ENCODE peak calls at places on chromosome 22, in four cellular contexts. One of them, this sample, is unnamed.

GRCh38 chr22:27487600-27488450 is 313.7 kb downstream of the MN1 start:
- DNase-seq in NB4: no peak
- DNase-seq in ovary: no peak
- DNase-seq in endothelial cell of umbilical vein: no peak
- DNase-seq in this sample: no peak

GRCh38 chr22:43826142-43827093 is 14.3 kb upstream of the EFCAB6 start:
- DNase-seq in endothelial cell of umbilical vein: no peak
- DNase-seq in NB4: peak; percentile 26
- DNase-seq in ovary: peak; percentile 55
- DNase-seq in this sample: peak; percentile 67

GRCh38 chr22:43667658-43668057 is 144.4 kb downstream of the EFCAB6 start:
- DNase-seq in ovary: no peak
- DNase-seq in endothelial cell of umbilical vein: no peak
- DNase-seq in NB4: no peak
- DNase-seq in this sample: no peak

GRCh38 chr22:49964493-49965290 is 4.1 kb downstream of the PIM3 start:
- DNase-seq in endothelial cell of umbilical vein: no peak
- DNase-seq in ovary: peak; percentile 33
- DNase-seq in NB4: no peak
- DNase-seq in this sample: no peak

GRCh38 chr22:24401824-24402434 is 25.5 kb upstream of the ADORA2A start:
- DNase-seq in NB4: no peak
- DNase-seq in ovary: no peak
- DNase-seq in endothelial cell of umbilical vein: no peak
- DNase-seq in this sample: no peak

GRCh38 chr22:30876925-30877553 is 91.5 kb downstream of the MORC2 start:
- DNase-seq in endothelial cell of umbilical vein: no peak
- DNase-seq in NB4: no peak
- DNase-seq in ovary: peak; percentile 34
- DNase-seq in this sample: no peak

GRCh38 chr22:29855611-29856181 is 17.6 kb upstream of the ASCC2 start:
- DNase-seq in NB4: peak; percentile 21
- DNase-seq in endothelial cell of umbilical vein: no peak
- DNase-seq in ovary: no peak
- DNase-seq in this sample: no peak

GRCh38 chr22:32818446-32819115 is 17.1 kb downstream of the TIMP3 start:
- DNase-seq in endothelial cell of umbilical vein: no peak
- DNase-seq in ovary: no peak
- DNase-seq in NB4: no peak
- DNase-seq in this sample: no peak

GRCh38 chr22:50542416-50542927 is 3.2 kb upstream of the KLHDC7B start:
- DNase-seq in endothelial cell of umbilical vein: no peak
- DNase-seq in NB4: peak; percentile 93
- DNase-seq in ovary: no peak
- DNase-seq in this sample: no peak

GRCh38 chr22:24413726-24414385 is 13.5 kb upstream of the ADORA2A start:
- DNase-seq in endothelial cell of umbilical vein: no peak
- DNase-seq in NB4: no peak
- DNase-seq in ovary: no peak
- DNase-seq in this sample: no peak

GRCh38 chr22:43441751-43442150 is 29.9 kb downstream of the MPPED1 start:
- DNase-seq in NB4: no peak
- DNase-seq in ovary: no peak
- DNase-seq in endothelial cell of umbilical vein: no peak
- DNase-seq in this sample: no peak

GRCh38 chr22:35219012-35219411 is 38.3 kb upstream of the HMGXB4 start:
- DNase-seq in NB4: no peak
- DNase-seq in endothelial cell of umbilical vein: no peak
- DNase-seq in ovary: no peak
- DNase-seq in this sample: peak; percentile 41

GRCh38 chr22:27489265-27489675 is 312.3 kb downstream of the MN1 start:
- DNase-seq in ovary: no peak
- DNase-seq in endothelial cell of umbilical vein: no peak
- DNase-seq in NB4: no peak
- DNase-seq in this sample: no peak

DNA sequence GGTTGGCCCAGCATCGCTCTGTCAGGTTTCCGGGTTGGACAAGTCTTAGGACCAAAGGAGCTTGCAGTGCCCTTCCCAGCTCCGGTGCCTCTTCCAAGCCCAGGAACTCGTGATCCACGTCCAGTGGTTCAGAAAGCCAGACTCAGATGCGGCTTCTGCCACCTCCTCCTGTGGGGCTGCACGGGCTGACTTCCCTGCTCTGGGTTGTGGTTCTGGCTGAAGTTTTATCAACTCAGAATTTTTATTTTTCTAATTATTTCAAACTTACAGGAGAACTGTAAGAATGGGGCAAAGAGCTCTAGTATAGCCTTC is 85.0 kb downstream of the BCR start:
- DNase-seq in endothelial cell of umbilical vein: no peak
- DNase-seq in NB4: no peak
- DNase-seq in ovary: no peak
- DNase-seq in this sample: no peak
- TF ChIP-seq POLR2A in endothelial cell of umbilical vein: no peak
- TF ChIP-seq POLR2A in NB4: no peak
- TF ChIP-seq POLR2A in ovary: no peak
- TF ChIP-seq POLR2A in this sample: no peak

GRCh38 chr22:41995211-41995610 is 3.4 kb upstream of the WBP2NL start:
- DNase-seq in ovary: no peak
- DNase-seq in endothelial cell of umbilical vein: no peak
- DNase-seq in NB4: no peak
- DNase-seq in this sample: no peak
- TF ChIP-seq POLR2A in ovary: no peak
- TF ChIP-seq POLR2A in endothelial cell of umbilical vein: no peak
- TF ChIP-seq POLR2A in NB4: no peak
- TF ChIP-seq POLR2A in this sample: no peak

GRCh38 chr22:38491707-38492348 is 14.3 kb downstream of the DDX17 start:
- DNase-seq in endothelial cell of umbilical vein: no peak
- DNase-seq in NB4: no peak
- DNase-seq in ovary: no peak
- DNase-seq in this sample: no peak

GRCh38 chr22:38497869-38498268 is 8.2 kb downstream of the DDX17 start:
- DNase-seq in ovary: no peak
- DNase-seq in endothelial cell of umbilical vein: no peak
- DNase-seq in NB4: no peak
- DNase-seq in this sample: no peak

GRCh38 chr22:38490915-38491314 is 15.2 kb downstream of the DDX17 start:
- DNase-seq in ovary: peak; percentile 58
- DNase-seq in endothelial cell of umbilical vein: peak; percentile 29
- DNase-seq in NB4: no peak
- DNase-seq in this sample: no peak

GRCh38 chr22:38494939-38495338 is 11.2 kb downstream of the DDX17 start:
- DNase-seq in endothelial cell of umbilical vein: no peak
- DNase-seq in ovary: no peak
- DNase-seq in NB4: no peak
- DNase-seq in this sample: no peak

DNA sequence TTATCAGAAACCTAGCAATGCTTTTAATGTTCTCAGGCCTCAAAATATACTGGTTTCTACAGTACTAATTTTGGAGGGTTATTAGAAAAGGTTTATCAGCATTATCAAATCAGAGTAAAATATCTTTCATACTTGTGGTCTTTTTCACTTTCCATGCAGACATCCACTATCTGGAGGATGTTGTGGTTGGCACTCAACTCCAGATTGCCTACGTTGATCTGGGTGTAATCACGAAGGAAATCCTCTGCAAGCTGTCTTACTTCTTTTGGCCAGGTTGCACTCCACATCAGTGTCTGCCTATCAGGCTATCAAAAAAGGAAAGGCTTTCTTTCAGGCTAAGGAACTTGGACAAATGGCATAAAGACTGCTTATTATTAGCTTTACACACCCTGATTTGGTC is 11.6 kb downstream of the DDX17 start:
- DNase-seq in endothelial cell of umbilical vein: no peak
- DNase-seq in NB4: no peak
- DNase-seq in ovary: no peak
- DNase-seq in this sample: no peak
- TF ChIP-seq POLR2A in endothelial cell of umbilical vein: peak; percentile 27
- TF ChIP-seq POLR2A in NB4: no peak
- TF ChIP-seq POLR2A in ovary: no peak
- TF ChIP-seq POLR2A in this sample: no peak

DNA sequence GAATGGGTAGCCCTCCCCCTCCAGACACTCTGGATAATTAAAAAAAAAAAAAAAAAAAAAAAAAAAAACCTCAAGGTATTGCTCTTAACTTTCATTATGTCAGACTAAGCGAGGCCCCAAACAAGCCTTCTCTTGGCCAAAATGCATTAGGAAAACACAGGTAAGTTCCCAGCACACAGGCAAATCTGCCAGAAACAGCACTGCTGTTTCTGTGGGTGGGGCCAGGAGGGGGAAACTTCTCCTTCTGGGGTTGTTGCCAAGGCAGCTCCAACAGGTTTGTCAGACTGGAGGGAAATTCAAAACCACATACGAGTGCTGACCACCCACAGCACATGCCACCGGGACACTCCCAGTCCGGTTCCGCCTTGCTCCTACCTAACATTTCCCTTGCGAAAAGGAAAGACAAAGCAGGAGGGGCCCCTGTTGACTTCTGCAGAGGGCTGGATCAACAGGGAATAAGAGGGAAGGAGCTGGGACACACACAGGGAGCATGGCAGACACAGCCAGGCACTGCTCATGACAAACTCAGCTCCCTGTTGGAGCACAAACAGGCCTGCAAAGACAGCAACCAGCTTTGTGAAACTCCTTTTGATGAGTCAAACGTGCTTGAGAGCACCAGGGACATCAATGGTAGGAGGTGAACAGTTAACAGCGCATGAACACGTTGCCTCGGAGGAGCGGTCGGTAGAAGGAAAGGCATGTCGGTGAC is 55.0 kb downstream of the MYH9 start:
- DNase-seq in ovary: no peak
- DNase-seq in NB4: peak; percentile 87
- DNase-seq in endothelial cell of umbilical vein: peak; percentile 64
- DNase-seq in this sample: no peak
- TF ChIP-seq POLR2A in ovary: no peak
- TF ChIP-seq POLR2A in NB4: no peak
- TF ChIP-seq POLR2A in endothelial cell of umbilical vein: no peak
- TF ChIP-seq POLR2A in this sample: no peak

DNA sequence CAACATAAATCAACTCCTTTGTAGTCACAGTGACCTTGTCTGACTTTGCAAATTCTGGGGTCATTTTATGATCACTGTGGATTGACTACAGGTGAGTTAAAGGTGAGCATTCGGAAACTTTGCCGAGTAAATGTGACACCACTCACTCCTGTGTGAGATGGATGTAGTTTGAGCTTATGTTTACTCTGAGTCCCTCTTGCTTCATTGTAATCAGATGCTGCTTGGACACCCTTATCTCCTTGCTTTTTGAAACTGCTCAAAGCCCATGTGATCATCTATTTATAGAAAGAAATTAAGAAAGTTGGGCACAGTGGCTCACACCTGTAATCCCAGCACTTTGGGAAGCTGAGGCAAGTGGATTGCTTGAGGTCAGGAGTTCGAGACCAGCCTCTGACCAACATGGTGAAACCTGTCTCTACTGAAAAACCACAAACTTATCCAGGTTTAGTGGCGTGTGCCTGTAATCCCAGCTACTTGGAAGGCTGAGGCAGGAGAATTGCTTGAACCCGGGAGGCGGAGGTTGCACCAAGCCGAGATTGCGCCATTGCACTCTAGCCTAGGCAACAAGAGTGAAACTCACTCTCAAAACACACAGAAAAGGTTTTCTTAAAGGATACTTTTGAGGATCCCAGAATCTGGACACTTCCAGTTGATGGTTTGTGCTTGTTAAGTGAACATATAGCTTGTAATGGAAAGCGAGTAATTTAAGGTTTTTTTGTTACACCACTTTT is 7.2 kb downstream of the FAM118A start:
- DNase-seq in endothelial cell of umbilical vein: no peak
- DNase-seq in ovary: no peak
- DNase-seq in NB4: no peak
- DNase-seq in this sample: no peak
- TF ChIP-seq POLR2A in endothelial cell of umbilical vein: no peak
- TF ChIP-seq POLR2A in ovary: no peak
- TF ChIP-seq POLR2A in NB4: no peak
- TF ChIP-seq POLR2A in this sample: no peak

GRCh38 chr22:20550057-20550817 is 42.8 kb downstream of the MED15 start:
- DNase-seq in ovary: no peak
- DNase-seq in endothelial cell of umbilical vein: no peak
- DNase-seq in NB4: no peak
- DNase-seq in this sample: no peak

GRCh38 chr22:20552913-20553401 is 45.5 kb downstream of the MED15 start:
- DNase-seq in NB4: no peak
- DNase-seq in endothelial cell of umbilical vein: peak; percentile 91
- DNase-seq in ovary: no peak
- DNase-seq in this sample: no peak

GRCh38 chr22:20552450-20552894 is 45.1 kb downstream of the MED15 start:
- DNase-seq in endothelial cell of umbilical vein: peak; percentile 47
- DNase-seq in ovary: peak; percentile 57
- DNase-seq in NB4: no peak
- DNase-seq in this sample: no peak

GRCh38 chr22:20550851-20551744 is 43.7 kb downstream of the MED15 start:
- DNase-seq in endothelial cell of umbilical vein: peak; percentile 68
- DNase-seq in ovary: peak; percentile 71
- DNase-seq in NB4: no peak
- DNase-seq in this sample: no peak

GRCh38 chr22:20551805-20552449 is 44.5 kb downstream of the MED15 start:
- DNase-seq in endothelial cell of umbilical vein: peak; percentile 48
- DNase-seq in ovary: no peak
- DNase-seq in NB4: no peak
- DNase-seq in this sample: no peak
- TF ChIP-seq POLR2A in endothelial cell of umbilical vein: no peak
- TF ChIP-seq POLR2A in ovary: no peak
- TF ChIP-seq POLR2A in NB4: no peak
- TF ChIP-seq POLR2A in this sample: no peak

GRCh38 chr22:21961886-21962654 is 9.4 kb upstream of the PPM1F start:
- DNase-seq in ovary: no peak
- DNase-seq in endothelial cell of umbilical vein: no peak
- DNase-seq in NB4: no peak
- DNase-seq in this sample: peak; percentile 41
- TF ChIP-seq POLR2A in ovary: no peak
- TF ChIP-seq POLR2A in endothelial cell of umbilical vein: no peak
- TF ChIP-seq POLR2A in NB4: no peak
- TF ChIP-seq POLR2A in this sample: no peak

GRCh38 chr22:36376265-36376664 is 11.5 kb downstream of the MYH9 start:
- DNase-seq in endothelial cell of umbilical vein: no peak
- DNase-seq in ovary: no peak
- DNase-seq in NB4: no peak
- DNase-seq in this sample: no peak
- TF ChIP-seq POLR2A in endothelial cell of umbilical vein: no peak
- TF ChIP-seq POLR2A in ovary: no peak
- TF ChIP-seq POLR2A in NB4: no peak
- TF ChIP-seq POLR2A in this sample: no peak

DNA sequence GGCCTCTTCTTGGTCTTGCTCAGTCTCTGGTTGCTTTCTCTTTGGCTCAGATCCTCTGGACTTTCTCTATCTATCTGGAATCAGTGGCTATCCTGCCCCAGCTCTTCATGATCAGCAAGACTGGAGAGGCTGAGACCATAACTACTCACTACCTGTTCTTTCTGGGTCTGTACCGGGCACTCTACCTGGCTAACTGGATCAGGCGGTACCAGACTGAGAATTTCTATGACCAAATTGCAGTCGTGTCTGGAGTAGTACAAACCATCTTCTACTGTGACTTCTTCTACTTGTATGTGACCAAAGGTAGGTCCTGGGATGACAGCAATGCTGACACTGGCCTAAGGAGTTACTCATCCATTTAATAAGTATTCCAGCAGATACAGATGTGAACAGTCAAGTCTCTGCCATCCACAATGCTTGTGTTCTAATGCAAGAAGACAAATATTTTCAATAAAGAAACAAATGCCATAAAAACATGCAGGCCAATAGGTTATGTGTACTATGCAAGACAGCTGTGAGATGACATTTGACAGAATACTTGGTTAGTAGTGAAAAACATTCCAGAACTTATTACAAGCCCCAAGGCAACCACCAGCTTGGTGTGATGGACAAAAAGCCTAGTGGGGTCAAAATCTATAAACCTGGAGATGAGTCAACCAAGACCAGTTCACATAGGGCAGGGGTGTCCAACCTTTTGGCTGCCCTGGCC is 13.4 kb downstream of the KDELR3 start:
- DNase-seq in NB4: no peak
- DNase-seq in endothelial cell of umbilical vein: no peak
- DNase-seq in ovary: no peak
- DNase-seq in this sample: no peak
- TF ChIP-seq POLR2A in NB4: no peak
- TF ChIP-seq POLR2A in endothelial cell of umbilical vein: no peak
- TF ChIP-seq POLR2A in ovary: no peak
- TF ChIP-seq POLR2A in this sample: no peak